ENCODE peak calls at places on chromosomes 3 and 15, in eight cellular contexts. Y is cardiac fibroblast, C is fibroblast of lung, N is AG04450, S is Peyer's patch, K is stomach, V is fibroblast of villous mesenchyme, P is epithelial cell of esophagus. O is an unnamed sample.

GRCh38 chr3:185658504-185658912 is 72.4 kb downstream of the SENP2 start:
- DNase-seq in V (peak; percentile 94), P (peak; percentile 97), K (peak; percentile 40), Y (peak; percentile 99), S (peak; percentile 80), C (peak; percentile 99), N (peak; percentile 94), O (peak; percentile 50)

GRCh38 chr3:63861306-63861705 is 2.3 kb downstream of the THOC7 start:
- DNase-seq in C (no peak), S (no peak), P (no peak), Y (no peak), V (no peak), K (no peak), N (no peak), O (no peak)

GRCh38 chr3:196012941-196013471 is 68.9 kb downstream of the TFRC start:
- DNase-seq in V (no peak), Y (no peak), N (no peak), P (peak; percentile 5), C (no peak), S (no peak), K (no peak), O (no peak)

GRCh38 chr3:144774897-144775296 is 803.3 kb downstream of the DIPK2A start:
- DNase-seq in S (no peak), K (no peak), V (no peak), N (no peak), Y (no peak), C (no peak), P (no peak), O (no peak)

GRCh38 chr3:9878700-9879099 is 1.4 kb downstream of the CIDEC start:
- DNase-seq in S (peak; percentile 90), K (peak; percentile 59), V (peak; percentile 13), N (no peak), P (no peak), C (no peak), Y (peak; percentile 83), O (no peak)

GRCh38 chr3:149603126-149604074 is 54.4 kb downstream of the WWTR1 start:
- DNase-seq in K (no peak), Y (peak; percentile 71), V (no peak), P (peak; percentile 51), C (peak; percentile 90), N (no peak), S (no peak), O (no peak)

GRCh38 chr3:108602249-108602934 is 12.9 kb downstream of the DZIP3 start:
- DNase-seq in Y (no peak), C (peak; percentile 18), V (no peak), N (no peak), S (no peak), P (no peak), K (no peak), O (no peak)

GRCh38 chr3:78204977-78205376 is 1165.1 kb downstream of the ROBO2 start:
- DNase-seq in K (no peak), N (peak; percentile 10), Y (peak; percentile 78), C (peak; percentile 85), S (no peak), P (peak; percentile 35), V (peak; percentile 41), O (no peak)

GRCh38 chr3:85785766-85786165 is 827.0 kb downstream of the CADM2 start:
- DNase-seq in C (no peak), Y (peak; percentile 1), P (peak; percentile 5), V (no peak), K (no peak), S (no peak), N (no peak), O (no peak)

GRCh38 chr15:68211656-68212320 is 6.7 kb upstream of the CALML4 start:
- DNase-seq in C (no peak), P (no peak), K (no peak), Y (no peak), N (no peak), S (peak; percentile 38), V (no peak), O (no peak)

GRCh38 chr3:29977360-29977759 is 629.0 kb upstream of the TGFBR2 start:
- DNase-seq in K (no peak), N (no peak), V (peak; percentile 4), C (peak; percentile 72), Y (peak; percentile 43), P (no peak), S (no peak), O (no peak)

GRCh38 chr3:152376351-152377183 is 107.8 kb downstream of the MBNL1 start:
- DNase-seq in K (no peak), V (peak; percentile 62), N (no peak), Y (peak; percentile 76), S (peak; percentile 74), C (peak; percentile 70), P (no peak), O (no peak)

GRCh38 chr3:32961189-32961715 is 9.8 kb downstream of the CCR4 start:
- DNase-seq in S (peak; percentile 61), V (no peak), N (no peak), Y (no peak), C (no peak), P (no peak), K (no peak), O (no peak)

GRCh38 chr15:95247068-95247984 is 1016.0 kb downstream of the MCTP2 start:
- DNase-seq in V (peak; percentile 86), C (peak; percentile 99), K (peak; percentile 27), S (no peak), Y (peak; percentile 97), P (peak; percentile 100), N (peak; percentile 86), O (no peak)

DNA sequence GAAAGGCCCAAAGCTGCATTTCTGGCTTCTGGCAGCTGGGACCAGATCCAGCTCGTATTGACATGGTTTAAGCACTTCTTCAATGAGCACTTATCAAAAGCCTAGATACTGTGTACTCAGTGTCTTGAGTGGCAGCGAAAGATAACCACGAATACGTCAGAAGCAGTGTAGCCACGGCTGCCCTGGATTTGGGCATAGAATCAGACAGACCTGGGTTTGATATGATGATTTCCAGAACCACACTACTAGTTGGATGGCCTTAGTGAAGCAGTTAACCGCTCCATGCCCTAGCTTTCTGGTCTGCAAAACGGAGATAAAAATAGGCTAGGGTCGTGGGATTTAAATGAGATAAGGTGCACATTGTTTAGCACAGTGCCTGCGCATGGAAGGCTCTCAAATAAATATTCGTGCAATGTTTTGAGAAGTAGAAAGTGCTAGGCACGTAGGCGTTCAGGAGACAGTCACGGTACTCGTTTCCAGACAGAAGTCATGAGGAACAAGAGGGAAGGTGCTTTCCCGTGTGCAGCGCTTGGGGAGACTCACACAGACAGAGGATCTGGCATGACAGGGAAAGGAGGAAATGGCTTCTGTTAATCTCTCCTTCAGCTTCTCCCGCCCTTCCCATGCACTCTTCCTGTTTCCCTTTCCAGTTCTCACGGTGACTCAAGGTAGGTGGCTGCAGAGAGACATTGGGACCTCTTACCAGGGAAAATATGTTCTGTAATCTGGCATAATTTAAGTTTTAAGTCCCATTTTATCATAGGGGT is 70.3 kb downstream of the CCNL1 start:
- DNase-seq in P (peak; percentile 85), N (no peak), V (peak; percentile 94), K (peak; percentile 56), Y (peak; percentile 73), C (no peak), S (peak; percentile 78), O (peak; percentile 52)
- H3K4me3 ChIP-seq in P (peak overlapping the region; percentile 12), N (peak overlapping the region; percentile 41), V (peak overlapping the region; percentile 19), K (peak overlapping the region; percentile 41), Y (peak overlapping the region; percentile 25), C (peak overlapping the region; percentile 5), S (peak overlapping the region; percentile 66), O (no peak overlapping the region)

GRCh38 chr15:48790716-48791115 is 20.2 kb downstream of the CEP152 start:
- DNase-seq in P (no peak), S (no peak), Y (peak; percentile 60), N (no peak), K (no peak), V (no peak), C (peak; percentile 60), O (no peak)
- TF ChIP-seq CTCF in P (no peak), S (no peak), Y (no peak), N (no peak), K (no peak), V (no peak), C (no peak), O (no peak)

DNA sequence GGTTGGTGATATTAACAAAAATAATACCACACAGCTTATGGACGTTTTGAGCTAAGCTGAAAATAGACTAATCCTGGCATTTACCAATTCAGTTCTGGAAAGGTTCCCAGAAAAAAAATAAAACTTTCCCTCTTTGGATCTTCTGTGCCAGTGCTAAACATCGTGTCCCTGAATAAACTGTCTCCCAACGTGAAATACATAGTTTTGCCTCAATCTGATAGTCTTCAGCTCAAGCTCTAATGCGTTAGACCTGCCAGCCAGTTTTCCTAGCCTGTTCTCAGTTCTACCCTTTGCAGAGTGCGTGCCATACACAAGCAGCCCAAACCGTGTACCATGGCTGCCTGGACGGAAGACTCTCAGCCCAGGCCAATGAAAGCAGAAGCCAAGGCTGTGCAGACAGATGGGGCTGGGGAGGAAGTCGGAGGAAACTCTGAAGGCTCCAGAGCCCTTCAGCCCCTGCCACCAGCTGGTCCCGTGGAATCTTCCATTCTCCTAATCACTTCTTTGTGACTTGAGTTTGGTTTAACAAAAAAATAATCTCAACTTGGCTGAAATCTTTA is 11.4 kb upstream of the OCA2 start:
- DNase-seq in C (no peak), V (no peak), S (no peak), P (no peak), K (no peak), N (no peak), Y (no peak), O (no peak)
- H3K4me3 ChIP-seq in C (no peak overlapping the region), V (no peak overlapping the region), S (no peak overlapping the region), P (no peak overlapping the region), K (no peak overlapping the region), N (no peak overlapping the region), Y (no peak overlapping the region), O (no peak overlapping the region)

GRCh38 chr3:182349951-182350350 is 443.4 kb upstream of the ATP11B start:
- DNase-seq in S (no peak), Y (no peak), N (no peak), P (peak; percentile 27), C (no peak), K (no peak), V (no peak), O (no peak)

GRCh38 chr3:182349051-182349450 is 444.3 kb upstream of the ATP11B start:
- DNase-seq in Y (no peak), N (no peak), V (no peak), K (no peak), P (no peak), S (no peak), C (peak; percentile 14), O (no peak)
- TF ChIP-seq CTCF in Y (no peak), N (no peak), V (no peak), K (no peak), P (no peak), S (no peak), C (no peak), O (no peak)

O was measured in body of pancreas.